ENCODE peak calls at places on chromosome X, in five cellular contexts. X, H, T, Q and S are unnamed samples.

GRCh38 chrX:127726227-127726626 is 326.0 kb downstream of the ACTRT1 start:
- DNase-seq in Q (no peak), T (no peak), H (no peak), X (no peak), S (no peak)

GRCh38 chrX:155888139-155888538 is 7.0 kb downstream of the VAMP7 start:
- DNase-seq in X (no peak), T (no peak), Q (no peak), H (no peak), S (peak; percentile 28)

GRCh38 chrX:20066968-20067708 is 49.6 kb downstream of the MAP7D2 start:
- DNase-seq in H (peak; percentile 35), T (peak; percentile 8), X (peak; percentile 57), Q (no peak), S (peak; percentile 38)

GRCh38 chrX:129700536-129700935 is 38.2 kb upstream of the XPNPEP2 start:
- DNase-seq in T (no peak), H (no peak), X (no peak), Q (no peak), S (no peak)

GRCh38 chrX:133745361-133745760 is 240.0 kb downstream of the GPC3 start:
- DNase-seq in X (no peak), T (no peak), Q (no peak), H (no peak), S (no peak)

GRCh38 chrX:45771114-45771513 is 570.4 kb upstream of the DIPK2B start:
- DNase-seq in T (peak; percentile 6), X (no peak), H (peak; percentile 51), Q (no peak), S (peak; percentile 77)

GRCh38 chrX:20913760-20914159 is 460.5 kb upstream of the CNKSR2 start:
- DNase-seq in Q (no peak), T (no peak), X (no peak), H (no peak), S (no peak)

GRCh38 chrX:4484266-4484665 is 770.8 kb upstream of the PRKX start:
- DNase-seq in H (no peak), T (no peak), Q (no peak), X (no peak), S (no peak)

GRCh38 chrX:11341274-11342256 is 48.4 kb downstream of the AMELX start:
- DNase-seq in T (peak; percentile 44), Q (peak; percentile 17), H (no peak), X (no peak), S (no peak)

GRCh38 chrX:151902813-151903591 is 9.7 kb upstream of the MAGEA4 start:
- DNase-seq in X (no peak), T (no peak), Q (no peak), H (peak; percentile 2), S (peak; percentile 29)

GRCh38 chrX:24963823-24964222 is 51.9 kb downstream of the ARX start:
- DNase-seq in Q (no peak), X (no peak), H (no peak), T (no peak), S (no peak)

GRCh38 chrX:42519666-42520231 is 258.2 kb downstream of the PPP1R2C start:
- DNase-seq in X (no peak), Q (no peak), H (no peak), T (peak; percentile 3), S (no peak)
- TF ChIP-seq ZBTB33 in X (no peak), Q (no peak), H (no peak), T (no peak), S (no peak)

GRCh38 chrX:102841706-102842003 is 95.4 kb upstream of the RAB40AL start:
- DNase-seq in H (no peak), T (no peak), X (no peak), Q (no peak), S (no peak)

GRCh38 chrX:102849396-102849795 is 87.7 kb upstream of the RAB40AL start:
- DNase-seq in T (no peak), Q (no peak), X (no peak), H (no peak), S (no peak)

GRCh38 chrX:102845020-102845419 is 92.1 kb upstream of the RAB40AL start:
- DNase-seq in T (no peak), H (no peak), X (no peak), Q (no peak), S (no peak)

GRCh38 chrX:102847362-102847761 is 89.7 kb upstream of the RAB40AL start:
- DNase-seq in T (no peak), H (no peak), X (no peak), Q (no peak), S (no peak)

DNA sequence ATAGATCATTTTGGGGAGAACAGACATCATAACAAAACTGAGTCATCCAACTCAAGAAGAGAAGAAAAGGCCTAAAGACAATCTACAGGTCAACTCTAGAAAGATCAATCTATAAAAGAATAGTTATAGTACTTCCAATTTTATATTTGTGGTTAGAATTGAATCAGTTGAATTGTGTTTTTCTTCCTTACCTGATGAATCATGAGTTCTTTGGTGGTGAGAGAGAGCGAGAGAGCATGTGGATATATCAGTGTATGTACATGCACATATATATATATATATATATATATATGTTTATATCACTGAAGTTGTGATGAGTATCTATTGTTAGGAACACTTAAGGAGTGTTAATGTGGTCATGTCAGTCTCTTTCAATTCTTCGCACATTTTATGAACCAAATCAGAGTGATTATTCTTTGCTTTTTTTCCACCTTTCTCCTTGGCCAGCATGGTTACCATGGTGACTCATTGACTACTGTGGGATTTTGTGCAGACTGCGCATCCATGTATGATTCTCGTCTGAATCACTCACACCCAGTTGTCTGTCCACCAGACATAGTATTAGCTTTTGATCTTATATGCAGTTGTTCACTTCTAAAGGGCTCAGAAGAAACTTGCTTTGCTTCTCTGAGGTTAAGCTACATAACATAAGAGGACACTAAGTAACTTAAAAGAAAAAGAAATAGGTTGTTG is 90.4 kb upstream of the RAB40AL start:
- DNase-seq in X (no peak), T (no peak), H (no peak), Q (no peak), S (no peak)
- H3K4me3 ChIP-seq in X (no peak overlapping the region), T (no peak overlapping the region), H (no peak overlapping the region), Q (no peak overlapping the region), S (no peak overlapping the region)

DNA sequence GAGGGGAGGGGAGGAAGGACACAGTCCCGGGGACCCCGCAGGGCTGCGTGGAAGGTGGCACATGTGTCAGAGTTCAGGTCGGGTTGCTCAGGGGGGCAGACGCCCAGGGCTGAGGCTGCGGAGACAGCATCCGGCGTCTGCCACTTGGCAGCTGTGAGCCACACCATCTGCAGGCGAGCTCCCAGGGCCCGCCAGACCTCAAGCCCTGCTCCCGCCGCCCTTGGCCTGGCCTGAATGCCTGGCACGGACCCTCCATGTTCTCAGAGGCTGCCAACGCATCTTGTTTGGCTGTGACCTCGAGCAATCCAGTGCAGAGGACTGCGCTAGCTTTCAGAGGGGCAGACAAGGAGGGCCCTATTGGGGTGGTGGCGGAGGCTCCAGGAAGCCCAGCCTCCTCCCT is 5.1 kb downstream of the BGN start:
- DNase-seq in X (peak; percentile 80), T (no peak), Q (no peak), H (no peak), S (no peak)
- TF ChIP-seq ZBTB33 in X (no peak), T (no peak), Q (no peak), H (no peak), S (no peak)

DNA sequence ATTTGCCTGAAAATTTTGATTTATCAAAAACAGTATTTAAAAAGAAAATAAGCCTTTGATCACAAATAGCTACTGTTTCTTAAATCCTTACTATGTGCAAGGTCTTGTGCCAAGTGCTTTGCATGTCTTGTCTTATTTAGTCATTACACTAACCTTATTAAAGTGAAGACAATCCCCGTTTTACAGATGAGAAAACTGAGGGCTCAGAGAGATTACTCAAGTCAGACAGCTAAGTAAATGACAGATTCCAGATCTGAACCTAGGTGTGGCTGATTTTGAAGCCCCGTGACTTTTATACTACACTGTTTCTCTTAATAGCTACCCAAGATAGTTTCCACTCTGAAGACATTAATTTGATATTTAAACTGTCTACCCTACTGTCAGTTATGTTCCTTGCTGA is 38.2 kb downstream of the AFF2 start:
- DNase-seq in Q (no peak), H (no peak), X (no peak), T (no peak), S (no peak)
- H3K4me3 ChIP-seq in Q (no peak overlapping the region), H (no peak overlapping the region), X (no peak overlapping the region), T (no peak overlapping the region), S (no peak overlapping the region)

DNA sequence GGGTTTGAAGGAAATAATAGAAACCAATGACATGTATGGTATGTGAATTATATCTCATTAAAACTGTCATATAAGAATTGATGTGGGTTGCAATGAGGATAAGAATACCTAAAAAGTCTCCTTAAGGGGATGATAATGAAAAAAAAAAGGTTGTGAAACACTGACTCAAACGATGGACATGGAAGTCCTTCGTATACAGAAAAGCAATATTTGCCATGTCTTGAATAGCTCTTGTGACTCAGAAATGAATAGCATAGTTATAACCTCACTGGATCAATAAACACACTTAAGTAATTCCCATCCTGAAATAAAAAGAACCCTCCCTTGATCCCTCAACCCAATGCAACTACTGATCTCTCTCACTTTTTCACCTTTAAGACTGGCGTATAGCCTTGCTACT is 89.7 kb downstream of the OPHN1 start:
- DNase-seq in X (no peak), Q (no peak), H (no peak), T (no peak), S (no peak)
- TF ChIP-seq ZBTB33 in X (no peak), Q (no peak), H (no peak), T (no peak), S (no peak)

GRCh38 chrX:107272431-107272921 is 66.1 kb downstream of the DNAAF6 start:
- DNase-seq in H (no peak), Q (no peak), X (peak; percentile 41), T (no peak), S (no peak)
- H3K4me3 ChIP-seq in H (peak overlapping the region; percentile 7), Q (no peak overlapping the region), X (peak overlapping the region; percentile 19), T (peak overlapping the region; percentile 15), S (no peak overlapping the region)

DNA sequence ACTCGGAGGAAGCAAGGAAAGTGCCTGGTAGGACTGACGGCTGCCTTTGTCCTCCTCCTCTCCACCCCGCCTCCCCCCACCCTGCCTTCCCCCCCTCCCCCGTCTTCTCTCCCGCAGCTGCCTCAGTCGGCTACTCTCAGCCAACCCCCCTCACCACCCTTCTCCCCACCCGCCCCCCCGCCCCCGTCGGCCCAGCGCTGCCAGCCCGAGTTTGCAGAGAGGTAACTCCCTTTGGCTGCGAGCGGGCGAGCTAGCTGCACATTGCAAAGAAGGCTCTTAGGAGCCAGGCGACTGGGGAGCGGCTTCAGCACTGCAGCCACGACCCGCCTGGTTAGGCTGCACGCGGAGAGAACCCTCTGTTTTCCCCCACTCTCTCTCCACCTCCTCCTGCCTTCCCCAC is 460 bp downstream of the AR start:
- DNase-seq in H (no peak), Q (no peak), T (no peak), X (peak; percentile 11), S (no peak)
- TF ChIP-seq ZBTB33 in H (no peak), Q (no peak), T (no peak), X (no peak), S (no peak)

GRCh38 chrX:114581528-114582263 is 2.2 kb upstream of the HTR2C start:
- DNase-seq in T (no peak), Q (no peak), X (peak; percentile 30), H (no peak), S (no peak)
- H3K4me3 ChIP-seq in T (no peak overlapping the region), Q (no peak overlapping the region), X (no peak overlapping the region), H (no peak overlapping the region), S (no peak overlapping the region)

GRCh38 chrX:105480646-105481310 is 260.3 kb upstream of the TEX13A start:
- DNase-seq in T (no peak), X (no peak), H (no peak), Q (no peak), S (no peak)
- TF ChIP-seq ZBTB33 in T (no peak), X (no peak), H (no peak), Q (no peak), S (no peak)